ENCODE peak calls at places on chromosomes 5 and 9, in ten cellular contexts. V, Z, B, I, A, Q, U, L, D and G are unnamed samples.

GRCh38 chr9:12859704-12860251 is 85.0 kb downstream of the LURAP1L start:
- DNase-seq in A (peak), L (no peak), U (peak), Z (no peak), I (peak), D (no peak), B (no peak), V (no peak), Q (no peak), G (no peak)

GRCh38 chr9:21777701-21778100 is 24.7 kb upstream of the MTAP start:
- DNase-seq in Z (no peak), D (no peak), L (no peak), V (no peak), I (peak), U (peak), B (no peak), Q (no peak), A (no peak), G (no peak)

GRCh38 chr9:94860678-94861588 is 134.4 kb downstream of the AOPEP start:
- DNase-seq in I (peak), A (no peak), Z (no peak), Q (no peak), L (no peak), V (peak), B (peak), U (no peak), D (no peak), G (no peak)

GRCh38 chr9:93200989-93201339 is 17.0 kb downstream of the WNK2 start:
- DNase-seq in A (no peak), U (no peak), L (no peak), B (no peak), V (no peak), D (no peak), Z (no peak), I (no peak), Q (no peak), G (no peak)

GRCh38 chr5:181217805-181218065 is 5.3 kb upstream of the TRIM41 start:
- DNase-seq in D (no peak), A (no peak), Q (no peak), V (no peak), Z (no peak), I (no peak), U (no peak), B (no peak), L (no peak), G (no peak)

GRCh38 chr9:15239816-15240215 is 67.2 kb downstream of the TTC39B start:
- DNase-seq in V (no peak), A (no peak), Q (no peak), Z (no peak), L (no peak), D (no peak), B (no peak), U (no peak), I (no peak), G (no peak)

GRCh38 chr9:30075451-30076199 is 2308.8 kb upstream of the ACO1 start:
- DNase-seq in Z (no peak), A (peak), D (no peak), L (no peak), U (peak), V (no peak), I (no peak), Q (no peak), B (no peak), G (no peak)

GRCh38 chr5:135221187-135221473 is 177.9 kb downstream of the MACROH2A1 start:
- DNase-seq in A (no peak), Z (no peak), V (no peak), I (no peak), L (no peak), U (no peak), D (no peak), Q (peak), B (no peak), G (no peak)

GRCh38 chr5:102958481-102959011 is 161.4 kb downstream of the GIN1 start:
- DNase-seq in Q (no peak), U (peak), V (no peak), B (no peak), I (peak), D (no peak), A (no peak), L (no peak), Z (no peak), G (no peak)

GRCh38 chr9:16608906-16609305 is 261.6 kb downstream of the BNC2 start:
- DNase-seq in B (no peak), U (no peak), V (no peak), A (no peak), D (no peak), Z (no peak), L (no peak), I (no peak), Q (no peak), G (no peak)

GRCh38 chr5:41925555-41925946 is 470 bp downstream of the FBXO4 start:
- DNase-seq in A (peak), D (no peak), I (peak), L (peak), B (peak), V (peak), Q (peak), U (no peak), Z (no peak), G (peak)

GRCh38 chr5:97231025-97231636 is 48.1 kb upstream of the RIOK2 start:
- DNase-seq in L (peak), B (no peak), D (no peak), A (peak), U (peak), Z (no peak), Q (peak), V (peak), I (peak), G (no peak)

GRCh38 chr9:33350310-33350709 is 52.1 kb downstream of the AQP7 start:
- DNase-seq in Q (no peak), B (no peak), Z (no peak), D (no peak), V (no peak), L (no peak), I (peak), U (no peak), A (peak), G (no peak)

GRCh38 chr5:151298063-151298462 is 5.5 kb downstream of the SLC36A3 start:
- DNase-seq in U (peak), D (no peak), V (no peak), Q (no peak), A (peak), Z (no peak), B (no peak), L (peak), I (peak), G (no peak)

GRCh38 chr5:45205403-45205961 is 396.7 kb downstream of the MRPS30 start:
- DNase-seq in U (no peak), L (no peak), I (no peak), V (no peak), A (no peak), B (no peak), D (no peak), Z (no peak), Q (no peak), G (no peak)

GRCh38 chr5:42994285-42995151 is 45.6 kb downstream of the ANXA2R start:
- DNase-seq in B (peak), Z (peak), I (peak), L (peak), D (peak), Q (peak), A (peak), U (peak), V (peak), G (peak)

GRCh38 chr5:42991477-42992034 is 48.6 kb downstream of the ANXA2R start:
- DNase-seq in Q (no peak), Z (no peak), A (no peak), V (no peak), L (no peak), B (no peak), D (no peak), I (peak), U (no peak), G (no peak)

GRCh38 chr5:42990892-42991291 is 49.2 kb downstream of the ANXA2R start:
- DNase-seq in A (no peak), L (no peak), D (no peak), V (no peak), Q (no peak), U (no peak), I (no peak), Z (no peak), B (no peak), G (no peak)

GRCh38 chr5:42993516-42994284 is 46.4 kb downstream of the ANXA2R start:
- DNase-seq in A (no peak), D (no peak), U (no peak), L (peak), I (peak), V (peak), Z (no peak), Q (no peak), B (no peak), G (no peak)

DNA sequence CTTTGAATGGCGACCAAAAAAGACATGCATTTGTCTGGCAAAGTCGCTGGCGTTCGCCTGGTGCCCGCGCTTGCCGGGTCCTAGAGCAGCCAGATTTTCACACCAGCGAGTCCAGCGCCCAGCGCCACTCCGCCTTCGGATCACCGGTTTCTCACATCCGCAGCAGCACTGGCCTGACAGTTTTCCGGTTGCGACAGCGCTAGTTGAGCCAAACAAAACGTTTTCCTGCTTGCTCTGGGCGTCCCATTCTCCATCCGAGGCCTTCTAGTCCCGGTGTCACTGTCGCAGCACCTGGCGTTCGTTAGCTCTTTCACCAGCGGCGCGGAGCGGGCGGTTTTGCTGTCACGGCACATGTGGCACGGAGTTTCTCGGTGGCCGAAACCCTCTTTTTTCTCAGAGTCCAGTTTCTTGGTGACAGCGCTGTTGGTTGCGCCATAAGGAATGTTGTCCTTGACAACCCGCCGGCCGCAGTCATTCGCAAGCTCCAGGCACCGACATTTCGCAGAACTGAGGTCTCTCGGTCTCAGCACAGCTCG is 48.0 kb downstream of the ANXA2R start:
- DNase-seq in L (peak), V (peak), D (peak), Q (peak), B (peak), A (peak), I (peak), Z (peak), U (peak), G (peak)
- TF ChIP-seq POLR2A in L (no peak), V (no peak), D (peak), Q (peak), B (peak), A (peak), I (peak), Z (no peak), U (no peak), G (peak)

DNA sequence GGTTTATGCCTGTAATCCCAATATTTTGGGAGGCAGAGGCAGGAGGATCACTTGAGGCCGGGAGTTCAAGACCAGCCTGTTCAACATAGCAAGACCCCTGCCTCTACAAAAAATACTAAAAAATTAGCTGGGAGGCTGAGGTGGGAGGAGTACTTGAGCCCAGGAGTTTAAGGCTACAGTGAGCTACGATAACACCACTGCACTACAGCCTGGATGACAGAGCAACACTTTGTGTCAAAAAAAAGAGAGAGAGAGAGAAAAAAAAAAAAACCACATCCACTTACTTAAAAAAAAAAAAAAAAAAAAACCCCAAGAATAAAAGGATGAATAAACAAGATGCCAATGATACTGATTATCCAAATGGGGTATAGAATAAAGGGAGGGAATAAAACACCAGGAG is 14.4 kb downstream of the CARNMT1 start:
- DNase-seq in Q (no peak), Z (no peak), D (no peak), V (no peak), U (no peak), L (no peak), B (no peak), I (no peak), A (no peak), G (no peak)
- H3K27ac ChIP-seq in Q (no peak), Z (no peak), D (no peak), V (no peak), U (no peak), L (no peak), B (no peak), I (no peak), A (no peak), G (no peak)

GRCh38 chr5:72145351-72145750 is 38.1 kb downstream of the MAP1B start:
- DNase-seq in I (no peak), D (no peak), A (no peak), Q (no peak), V (no peak), L (no peak), U (no peak), Z (no peak), B (no peak), G (no peak)
- TF ChIP-seq POLR2A in I (no peak), D (no peak), A (no peak), Q (no peak), V (no peak), L (no peak), U (no peak), Z (no peak), B (no peak), G (no peak)

GRCh38 chr5:115349001-115349817 is 52.8 kb upstream of the CCDC112 start:
- DNase-seq in Z (no peak), V (no peak), I (peak), L (peak), U (peak), A (peak), D (no peak), Q (no peak), B (peak), G (peak)
- H3K27ac ChIP-seq in Z (no peak), V (no peak), I (no peak), L (peak), U (no peak), A (peak), D (no peak), Q (no peak), B (peak), G (no peak)

GRCh38 chr9:127916665-127917581 is at the start of gene ST6GALNAC4:
- DNase-seq in L (peak), I (peak), V (peak), B (peak), A (peak), Q (peak), D (peak), Z (peak), U (no peak), G (peak)

GRCh38 chr9:127913682-127914081 is 3.2 kb downstream of the ST6GALNAC4 start:
- DNase-seq in Q (no peak), Z (no peak), I (no peak), D (no peak), B (no peak), A (no peak), L (no peak), V (no peak), U (no peak), G (no peak)

GRCh38 chr9:127915325-127915752 is 1.5 kb downstream of the ST6GALNAC4 start:
- DNase-seq in V (no peak), Q (no peak), U (no peak), Z (no peak), L (no peak), D (no peak), I (no peak), A (no peak), B (no peak), G (no peak)

GRCh38 chr9:127917603-127918002 is 762 bp upstream of the ST6GALNAC4 start:
- DNase-seq in B (no peak), Z (no peak), A (no peak), V (no peak), D (no peak), L (no peak), I (no peak), U (no peak), Q (no peak), G (no peak)

GRCh38 chr9:127915801-127916664 is 808 bp downstream of the ST6GALNAC4 start:
- DNase-seq in V (no peak), Z (no peak), U (no peak), D (no peak), Q (no peak), A (no peak), I (no peak), B (no peak), L (no peak), G (no peak)
- TF ChIP-seq POLR2A in V (no peak), Z (no peak), U (no peak), D (no peak), Q (no peak), A (no peak), I (no peak), B (no peak), L (no peak), G (no peak)

DNA sequence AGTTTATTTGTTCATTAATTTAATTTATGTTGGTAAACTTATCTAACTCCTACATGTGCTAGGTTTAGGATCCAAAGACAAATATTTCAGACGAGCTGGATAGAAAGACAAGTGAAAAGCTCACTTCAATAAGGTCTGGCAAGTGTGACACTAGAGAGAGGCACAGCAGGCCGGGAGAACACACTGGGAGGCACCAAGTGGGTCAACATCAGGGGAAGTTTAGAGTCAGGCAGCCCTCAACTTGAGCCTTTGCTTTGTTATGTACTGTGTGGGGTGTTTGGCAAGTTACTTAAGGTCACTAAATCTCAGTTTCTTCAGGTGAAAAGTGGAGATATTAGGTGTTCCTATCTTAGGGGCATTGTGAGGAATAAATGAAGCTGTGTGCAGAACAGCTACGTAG is 214.4 kb downstream of the PCSK1 start:
- DNase-seq in U (no peak), B (no peak), I (no peak), Q (no peak), L (no peak), Z (no peak), V (no peak), D (no peak), A (no peak), G (no peak)
- H3K27ac ChIP-seq in U (no peak), B (no peak), I (peak), Q (no peak), L (no peak), Z (no peak), V (no peak), D (no peak), A (peak), G (no peak)

GRCh38 chr5:71974622-71975021 is 132.7 kb upstream of the MAP1B start:
- DNase-seq in B (no peak), A (no peak), Q (no peak), L (no peak), U (no peak), Z (no peak), V (no peak), I (no peak), D (no peak), G (no peak)
- TF ChIP-seq POLR2A in B (no peak), A (no peak), Q (no peak), L (no peak), U (no peak), Z (no peak), V (no peak), I (no peak), D (no peak), G (no peak)

DNA sequence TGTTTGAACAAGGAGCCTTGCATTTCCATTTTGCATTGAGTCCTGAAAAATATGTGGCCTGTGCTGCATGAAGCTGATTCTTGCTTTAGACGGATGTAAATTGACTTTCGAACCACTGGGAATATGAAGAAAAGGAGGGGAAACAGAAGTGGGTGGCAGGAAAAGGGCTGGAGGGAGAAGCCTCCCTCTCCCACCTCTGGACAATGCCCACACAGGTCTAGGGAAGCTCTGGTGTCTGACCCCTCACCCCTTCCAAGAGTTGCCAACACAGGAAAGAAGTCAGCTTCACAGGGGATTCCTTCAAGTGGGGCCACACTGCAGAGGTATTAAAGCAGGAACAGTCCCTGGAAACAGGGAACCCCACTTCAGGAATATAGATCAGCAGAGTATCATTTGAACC is 52.2 kb downstream of the ZNF366 start:
- DNase-seq in L (no peak), I (no peak), U (no peak), D (no peak), Z (no peak), V (no peak), A (no peak), B (no peak), Q (no peak), G (no peak)
- H3K27ac ChIP-seq in L (no peak), I (no peak), U (no peak), D (no peak), Z (no peak), V (peak), A (peak), B (no peak), Q (no peak), G (no peak)

DNA sequence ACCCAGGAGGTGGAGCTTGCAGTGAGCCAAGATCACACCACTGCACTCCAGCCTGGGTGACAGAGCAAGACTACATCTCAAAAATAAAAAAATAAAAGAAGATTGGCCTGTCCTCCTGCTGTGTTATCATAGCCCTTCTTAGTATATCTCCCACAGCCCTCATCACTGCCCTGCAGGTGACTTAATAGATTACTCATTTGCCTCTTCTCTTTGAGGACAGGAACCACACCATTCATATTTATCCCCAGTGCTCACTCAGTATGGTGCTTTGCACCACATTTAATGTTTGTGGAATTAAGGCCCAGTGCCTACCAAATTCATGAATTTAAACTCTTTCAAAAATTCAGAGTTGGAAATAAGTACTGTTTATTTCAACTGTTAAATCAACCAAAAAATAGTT is 10.3 kb downstream of the IDNK start:
- DNase-seq in U (no peak), V (no peak), I (no peak), L (no peak), Z (no peak), A (no peak), D (no peak), B (no peak), Q (no peak), G (no peak)
- TF ChIP-seq POLR2A in U (no peak), V (no peak), I (no peak), L (no peak), Z (no peak), A (no peak), D (no peak), B (no peak), Q (no peak), G (no peak)